ENCODE peak calls at places on chromosomes 12 and 14, in four cellular contexts. F is osteoblast, A is heart left ventricle, C is HFF-Myc. P is an unnamed sample.

GRCh38 chr14:67513631-67514108 is 19.4 kb upstream of the PLEKHH1 start:
- DNase-seq in F (peak), A (no peak), C (no peak), P (no peak)

GRCh38 chr12:68786929-68787328 is 21.0 kb upstream of the MDM2 start:
- DNase-seq in F (no peak), A (no peak), C (no peak), P (no peak)

GRCh38 chr14:101849125-101849524 is 87.6 kb downstream of the PPP2R5C start:
- DNase-seq in F (peak), A (no peak), C (no peak), P (no peak)

GRCh38 chr12:13258717-13259119 is 62.2 kb downstream of the EMP1 start:
- DNase-seq in F (no peak), A (no peak), C (no peak), P (no peak)

GRCh38 chr14:39339003-39339402 is 93.2 kb downstream of the FBXO33 start:
- DNase-seq in F (no peak), A (no peak), C (no peak), P (no peak)

GRCh38 chr14:103503296-103503695 is 19.3 kb downstream of the CKB start:
- DNase-seq in F (peak), A (no peak), C (no peak), P (no peak)

GRCh38 chr12:82818276-82819035 is 131.8 kb downstream of the TMTC2 start:
- DNase-seq in F (no peak), A (no peak), C (no peak), P (no peak)

GRCh38 chr12:112303004-112303403 is 79.2 kb downstream of the HECTD4 start:
- DNase-seq in F (peak), A (no peak), C (peak), P (no peak)

GRCh38 chr14:22567437-22567836 is 21.6 kb downstream of the DAD1 start:
- DNase-seq in F (no peak), A (no peak), C (no peak), P (no peak)

DNA sequence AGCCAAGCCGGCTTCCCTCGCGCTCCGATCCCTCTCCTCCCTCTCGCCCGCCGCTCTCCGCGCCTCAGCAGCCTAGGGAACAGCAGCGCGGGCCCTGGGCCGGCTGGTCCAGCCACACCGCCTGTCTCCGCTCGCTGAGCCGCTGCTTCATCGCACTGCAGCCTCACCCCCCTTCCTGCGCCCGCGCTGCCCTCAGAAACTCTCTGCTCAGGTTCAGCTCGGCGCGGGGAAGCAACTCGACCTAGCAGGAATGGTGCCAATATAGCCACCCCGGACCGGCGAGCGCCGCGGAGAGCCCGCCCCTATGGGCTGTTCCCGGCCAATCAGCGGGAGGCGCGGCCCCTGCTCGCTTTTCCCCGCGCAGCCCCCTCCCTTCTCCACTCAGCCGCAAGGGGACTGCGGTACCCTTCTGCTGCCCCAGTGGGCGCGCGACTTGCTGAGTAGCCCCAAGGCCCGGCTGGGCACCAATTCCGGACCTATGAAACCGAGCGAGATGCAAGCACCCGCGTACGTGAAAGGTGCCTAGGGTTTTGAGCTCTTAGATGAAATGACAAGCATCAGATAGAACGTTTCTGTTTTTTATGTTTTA is at the start of gene ADAMTS20:
- DNase-seq in F (peak), A (no peak), C (no peak), P (no peak)
- H3K4me3 ChIP-seq in F (peak), A (no peak), C (peak), P (peak)

DNA sequence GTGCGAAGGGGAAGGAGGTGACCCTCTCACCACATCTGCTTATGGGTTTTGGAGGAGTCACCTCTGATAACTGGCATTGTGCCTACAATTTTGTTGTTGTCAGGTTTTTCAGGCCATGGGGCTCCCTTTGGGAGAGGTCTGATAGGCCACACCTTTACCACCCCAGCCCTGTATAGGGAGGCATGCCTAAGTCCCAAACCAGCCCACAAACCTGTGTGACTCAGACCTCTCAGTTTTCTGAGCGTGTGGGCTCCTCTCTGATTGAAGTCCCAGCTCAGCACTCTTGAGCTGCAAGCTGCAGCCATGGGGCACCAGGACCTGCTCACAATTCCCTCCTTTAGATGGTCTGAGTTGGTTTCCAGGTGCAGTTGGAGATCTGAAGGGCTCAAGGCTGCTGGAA is 1429.3 kb upstream of the TMEM132C start:
- DNase-seq in F (no peak), A (no peak), C (no peak), P (no peak)
- H3K4me3 ChIP-seq in F (no peak), A (no peak), C (no peak), P (no peak)

DNA sequence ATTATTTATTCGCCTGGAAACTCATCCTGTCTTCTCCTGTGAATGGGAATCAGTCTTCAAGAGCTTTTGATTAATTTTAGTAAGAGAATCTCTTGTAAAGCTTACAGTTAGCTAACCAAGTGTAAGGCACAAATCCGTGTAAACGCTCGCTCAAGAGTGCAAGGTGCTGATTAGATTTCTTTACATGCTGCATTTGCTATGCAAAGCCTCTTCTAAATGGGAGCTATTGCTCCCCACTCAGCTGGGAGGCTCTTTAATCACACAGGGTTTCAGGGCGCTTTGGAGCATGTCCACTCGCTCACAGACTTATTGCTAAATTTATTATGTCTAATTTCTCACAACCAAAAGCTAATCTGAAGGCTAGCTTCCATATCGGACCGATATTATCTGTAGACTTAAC is 5.0 kb downstream of the FLRT2 start:
- DNase-seq in F (peak), A (no peak), C (no peak), P (no peak)
- H3K4me3 ChIP-seq in F (peak), A (peak), C (peak), P (peak)

GRCh38 chr12:67410667-67411067 is 141.5 kb downstream of the CAND1 start:
- DNase-seq in F (no peak), A (no peak), C (no peak), P (no peak)

GRCh38 chr12:67410246-67410645 is 141.1 kb downstream of the CAND1 start:
- DNase-seq in F (peak), A (no peak), C (no peak), P (no peak)

GRCh38 chr12:67413577-67413976 is 144.4 kb downstream of the CAND1 start:
- DNase-seq in F (no peak), A (no peak), C (no peak), P (no peak)

GRCh38 chr12:67414011-67414715 is 145.0 kb downstream of the CAND1 start:
- DNase-seq in F (no peak), A (no peak), C (no peak), P (no peak)

DNA sequence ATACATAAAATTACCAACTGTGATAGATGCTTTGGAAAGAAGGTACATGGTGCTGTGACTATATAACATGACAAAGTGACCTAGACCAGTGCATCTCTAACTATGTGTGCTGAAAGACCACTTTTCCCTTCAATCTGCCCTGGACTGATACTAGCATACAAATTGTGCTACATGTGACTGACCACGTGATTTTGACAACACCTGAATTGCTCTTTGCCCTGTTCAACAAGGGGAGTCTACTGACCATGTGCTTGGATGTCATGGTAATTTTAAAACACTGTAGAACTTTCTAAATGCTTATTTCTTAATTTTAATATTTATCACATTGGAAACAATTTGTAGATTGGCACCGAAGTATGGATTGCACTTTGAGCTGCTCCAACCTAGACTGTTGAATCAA is 142.4 kb downstream of the CAND1 start:
- DNase-seq in F (no peak), A (no peak), C (no peak), P (no peak)
- H3K4me3 ChIP-seq in F (no peak), A (no peak), C (no peak), P (no peak)

DNA sequence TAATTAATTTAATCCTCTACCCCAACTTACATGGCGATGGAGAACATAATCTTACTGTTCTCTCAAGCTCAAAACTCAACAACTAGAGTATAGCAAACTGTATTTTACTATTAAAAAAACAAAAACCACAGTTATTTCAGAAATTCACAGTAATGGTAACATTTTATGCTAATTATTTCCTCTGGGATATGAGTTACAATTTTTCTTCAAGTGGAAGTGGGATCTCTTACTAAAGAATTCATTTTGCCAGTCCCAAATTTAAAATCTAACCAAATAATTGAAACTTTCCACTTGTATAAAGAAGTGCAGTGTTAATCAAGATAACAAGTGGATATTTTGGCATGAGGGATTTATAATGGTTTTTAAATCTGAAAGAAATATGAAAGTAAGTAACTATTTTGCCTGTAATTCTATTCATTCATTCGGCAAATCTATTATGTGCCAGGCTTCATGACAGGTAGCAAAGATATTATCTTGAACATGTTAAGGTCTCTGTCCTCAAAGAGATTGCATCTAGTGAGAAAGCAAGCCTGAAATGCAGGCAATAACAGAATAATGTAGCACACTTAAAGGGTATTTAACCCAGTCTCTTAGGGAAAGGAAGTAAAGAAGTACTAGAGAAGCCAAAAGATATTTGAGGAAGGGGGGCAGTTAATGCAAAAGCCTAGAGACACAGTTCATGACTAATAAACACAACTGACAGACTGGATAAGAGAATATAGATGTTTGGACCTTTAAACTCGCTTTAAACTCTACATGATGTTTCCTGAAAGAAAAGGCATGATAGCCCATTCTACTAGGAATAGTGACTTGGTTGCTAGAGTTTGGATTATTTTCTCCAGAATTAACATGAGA is 44.0 kb downstream of the TAOK3 start:
- DNase-seq in F (no peak), A (no peak), C (no peak), P (peak)
- H3K4me3 ChIP-seq in F (no peak), A (no peak), C (no peak), P (peak)

GRCh38 chr12:7638064-7638763 is 27.5 kb downstream of the APOBEC1 start:
- DNase-seq in F (peak), A (no peak), C (no peak), P (no peak)
- H3K4me3 ChIP-seq in F (peak), A (no peak), C (no peak), P (no peak)

GRCh38 chr12:98490491-98491453 is 24.6 kb upstream of the TMPO start:
- DNase-seq in F (peak), A (peak), C (peak), P (peak)
- H3K4me3 ChIP-seq in F (peak), A (no peak), C (no peak), P (peak)

DNA sequence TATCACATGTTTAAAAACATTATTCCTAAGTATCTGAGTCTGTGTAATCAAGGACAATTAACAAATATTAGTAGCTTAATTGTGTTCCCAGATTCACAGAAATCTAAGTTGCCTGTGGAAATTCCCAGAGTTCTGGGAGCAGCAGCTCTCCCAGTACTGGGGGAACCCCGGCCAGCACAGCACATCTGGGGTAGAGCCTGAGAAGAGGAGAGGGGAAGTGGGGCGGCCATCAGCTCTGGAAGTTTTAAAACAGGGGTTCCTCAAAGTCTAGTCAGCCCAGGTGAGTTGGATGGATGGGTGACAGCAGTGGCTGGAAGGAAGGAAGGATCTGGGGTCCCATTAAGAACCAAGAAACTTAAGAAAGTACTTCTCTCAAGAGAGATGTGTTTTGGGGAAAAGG is 24.5 kb downstream of the PRICKLE1 start:
- DNase-seq in F (no peak), A (no peak), C (no peak), P (no peak)
- H3K4me3 ChIP-seq in F (peak), A (no peak), C (no peak), P (no peak)

DNA sequence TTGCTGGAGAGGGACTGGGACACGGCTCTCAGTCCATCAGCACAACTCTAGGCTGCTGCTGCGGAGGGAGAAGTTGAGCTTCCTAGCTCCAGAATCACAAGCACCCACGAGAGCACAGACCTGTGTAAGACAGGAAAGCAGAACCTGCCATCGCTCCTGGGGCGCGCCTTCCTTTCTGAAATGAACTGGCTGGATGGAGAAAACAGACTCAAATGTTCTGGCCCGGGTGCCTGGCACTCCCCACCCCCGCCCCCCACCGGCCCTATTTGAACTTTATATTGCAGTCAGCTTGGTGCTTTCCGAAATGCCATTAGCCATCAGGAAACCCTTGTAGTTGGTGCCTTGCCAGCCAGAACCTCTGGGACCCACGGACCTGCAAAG is 23.8 kb downstream of the MVK start:
- DNase-seq in F (no peak), A (no peak), C (no peak), P (no peak)
- H3K4me3 ChIP-seq in F (peak), A (no peak), C (no peak), P (peak)

GRCh38 chr12:55707841-55708694 is at the start of gene ITGA7:
- DNase-seq in F (peak), A (peak), C (no peak), P (no peak)

GRCh38 chr12:55703976-55704761 is 3.5 kb downstream of the ITGA7 start:
- DNase-seq in F (peak), A (peak), C (no peak), P (no peak)

GRCh38 chr12:55706840-55707671 is 648 bp downstream of the ITGA7 start:
- DNase-seq in F (peak), A (no peak), C (no peak), P (no peak)

GRCh38 chr12:55704824-55705780 is 2.6 kb downstream of the ITGA7 start:
- DNase-seq in F (peak), A (no peak), C (no peak), P (no peak)

GRCh38 chr12:55705802-55706402 is 1.8 kb downstream of the ITGA7 start:
- DNase-seq in F (peak), A (no peak), C (no peak), P (no peak)
- H3K4me3 ChIP-seq in F (peak), A (peak), C (no peak), P (no peak)